ENCODE peak calls at places on chromosomes 13 and 19, in four cellular contexts. D is endothelial cell, W is NCI-H524 treated with DMSO at 0.1 percent for 48 hours, R is substantia nigra. I is an unnamed sample.

GRCh38 chr19:50344661-50345318 is 15.6 kb upstream of the KCNC3 start:
- DNase-seq in W (no peak), D (no peak), R (no peak), I (no peak)

GRCh38 chr19:48443262-48443661 is 2.5 kb upstream of the GRWD1 start:
- DNase-seq in R (no peak), W (no peak), D (no peak), I (no peak)

GRCh38 chr13:71117920-71118319 is 749.1 kb downstream of the DACH1 start:
- DNase-seq in R (no peak), W (no peak), D (no peak), I (no peak)

GRCh38 chr19:47419037-47419783 is at the start of gene MEIS3:
- DNase-seq in W (no peak), D (no peak), R (no peak), I (no peak)

GRCh38 chr19:15866646-15867045 is 31.2 kb downstream of the CYP4F2 start:
- DNase-seq in D (no peak), W (no peak), R (no peak), I (no peak)

GRCh38 chr19:55255618-55256423 is 3.0 kb downstream of the PPP6R1 start:
- DNase-seq in W (no peak), R (no peak), D (no peak), I (no peak)

GRCh38 chr13:44865722-44866484 is 123.4 kb downstream of the NUFIP1 start:
- DNase-seq in W (no peak), D (no peak), R (no peak), I (no peak)

GRCh38 chr13:111177081-111177711 is 62.1 kb downstream of the ARHGEF7 start:
- DNase-seq in W (no peak), R (peak; percentile 47), D (no peak), I (no peak)

GRCh38 chr19:46980756-46981155 is 38.9 kb upstream of the NPAS1 start:
- DNase-seq in W (no peak), R (no peak), D (no peak), I (no peak)

GRCh38 chr13:113187263-113187669 is 21.2 kb downstream of the PCID2 start:
- DNase-seq in R (peak; percentile 22), W (no peak), D (no peak), I (peak; percentile 98)

I was measured in MG63.